ENCODE peak calls at places on chromosomes 3 and 15, in five cellular contexts. One of them, this sample, is unnamed.

GRCh38 chr3:36155515-36155914 is 224.8 kb upstream of the STAC start:
- DNase-seq in lower lobe of right lung: no peak
- DNase-seq in body of pancreas: no peak
- DNase-seq in brain microvascular endothelial cell: no peak
- DNase-seq in OCI-LY7: no peak
- DNase-seq in this sample: no peak

GRCh38 chr3:117193390-117193789 is 483.8 kb downstream of the TUSC7 start:
- DNase-seq in body of pancreas: no peak
- DNase-seq in brain microvascular endothelial cell: no peak
- DNase-seq in lower lobe of right lung: no peak
- DNase-seq in OCI-LY7: no peak
- DNase-seq in this sample: no peak

GRCh38 chr15:45891766-45892165 is 256.9 kb downstream of the SQOR start:
- DNase-seq in OCI-LY7: no peak
- DNase-seq in brain microvascular endothelial cell: no peak
- DNase-seq in body of pancreas: peak; percentile 78
- DNase-seq in lower lobe of right lung: no peak
- DNase-seq in this sample: no peak

GRCh38 chr3:76943058-76943457 is 96.8 kb upstream of the ROBO2 start:
- DNase-seq in lower lobe of right lung: no peak
- DNase-seq in OCI-LY7: no peak
- DNase-seq in body of pancreas: peak; percentile 40
- DNase-seq in brain microvascular endothelial cell: peak; percentile 82
- DNase-seq in this sample: no peak

GRCh38 chr3:112654979-112655378 is 14.0 kb upstream of the CCDC80 start:
- DNase-seq in OCI-LY7: no peak
- DNase-seq in body of pancreas: no peak
- DNase-seq in brain microvascular endothelial cell: no peak
- DNase-seq in lower lobe of right lung: no peak
- DNase-seq in this sample: no peak

GRCh38 chr15:58057559-58057958 is 8.0 kb downstream of the ALDH1A2 start:
- DNase-seq in OCI-LY7: no peak
- DNase-seq in lower lobe of right lung: no peak
- DNase-seq in body of pancreas: no peak
- DNase-seq in brain microvascular endothelial cell: no peak
- DNase-seq in this sample: no peak

GRCh38 chr3:160003520-160004128 is 15.0 kb downstream of the IL12A start:
- DNase-seq in OCI-LY7: peak; percentile 23
- DNase-seq in lower lobe of right lung: peak; percentile 70
- DNase-seq in brain microvascular endothelial cell: peak; percentile 43
- DNase-seq in body of pancreas: peak; percentile 59
- DNase-seq in this sample: no peak

GRCh38 chr3:187673012-187673411 is 2.8 kb upstream of the SST start:
- DNase-seq in lower lobe of right lung: no peak
- DNase-seq in OCI-LY7: no peak
- DNase-seq in body of pancreas: no peak
- DNase-seq in brain microvascular endothelial cell: no peak
- DNase-seq in this sample: no peak

GRCh38 chr3:195870442-195870841 is 37.9 kb downstream of the TNK2 start:
- DNase-seq in lower lobe of right lung: no peak
- DNase-seq in body of pancreas: no peak
- DNase-seq in OCI-LY7: no peak
- DNase-seq in brain microvascular endothelial cell: no peak
- DNase-seq in this sample: peak; percentile 67

GRCh38 chr3:50390523-50391177 is 31.3 kb upstream of the TMEM115 start:
- DNase-seq in OCI-LY7: no peak
- DNase-seq in lower lobe of right lung: peak; percentile 68
- DNase-seq in body of pancreas: peak; percentile 87
- DNase-seq in brain microvascular endothelial cell: no peak
- DNase-seq in this sample: no peak

GRCh38 chr3:5806192-5806591 is 618.7 kb downstream of the EDEM1 start:
- DNase-seq in body of pancreas: peak; percentile 42
- DNase-seq in lower lobe of right lung: no peak
- DNase-seq in brain microvascular endothelial cell: no peak
- DNase-seq in OCI-LY7: peak; percentile 8
- DNase-seq in this sample: no peak

GRCh38 chr3:134877788-134878187 is 82.7 kb downstream of the EPHB1 start:
- DNase-seq in OCI-LY7: no peak
- DNase-seq in brain microvascular endothelial cell: no peak
- DNase-seq in body of pancreas: no peak
- DNase-seq in lower lobe of right lung: no peak
- DNase-seq in this sample: no peak

DNA sequence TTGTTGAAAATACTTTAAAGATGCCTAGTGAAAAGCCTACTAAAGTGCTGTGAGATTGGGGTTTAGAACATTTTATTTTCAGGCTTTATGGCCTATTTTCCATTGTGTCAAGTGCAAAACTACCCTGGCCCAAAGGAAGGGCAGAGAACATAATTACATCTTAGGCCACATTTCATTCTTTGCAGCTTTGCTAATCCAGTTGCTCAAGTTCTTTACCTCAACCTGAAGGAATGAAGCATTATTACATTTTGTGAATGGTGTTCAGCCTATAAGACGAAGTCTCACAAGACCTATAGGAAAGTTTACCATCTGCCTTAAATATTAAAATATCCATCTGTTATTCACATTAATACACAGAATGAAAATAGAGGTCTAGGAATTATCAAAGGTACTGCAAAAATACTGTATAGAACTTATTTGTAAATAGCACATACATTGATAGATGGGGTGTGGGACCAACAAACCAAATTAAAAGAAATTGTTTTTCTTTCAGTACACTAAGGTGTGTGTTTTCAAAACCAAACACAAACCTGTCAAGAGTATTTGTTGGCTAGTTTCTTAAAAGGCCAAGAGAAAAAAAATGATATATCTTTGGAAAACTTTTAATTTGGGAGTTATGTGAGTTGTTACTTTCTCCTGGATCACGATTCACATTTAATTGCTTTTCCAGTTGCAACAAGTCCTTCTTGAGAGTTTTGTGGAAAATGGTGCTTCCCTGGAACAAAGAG is 12.0 kb upstream of the SETD5 start:
- DNase-seq in lower lobe of right lung: no peak
- DNase-seq in OCI-LY7: no peak
- DNase-seq in body of pancreas: no peak
- DNase-seq in brain microvascular endothelial cell: no peak
- DNase-seq in this sample: no peak
- H3K36me3 ChIP-seq in lower lobe of right lung: peaks cover 90% of the 10 kb centered on the region
- H3K36me3 ChIP-seq in OCI-LY7: peaks cover 91% of the 10 kb centered on the region
- H3K36me3 ChIP-seq in body of pancreas: no peaks in the 10 kb centered on the region
- H3K36me3 ChIP-seq in brain microvascular endothelial cell: peaks cover 63% of the 10 kb centered on the region
- H3K36me3 ChIP-seq in this sample: peaks cover 94% of the 10 kb centered on the region

GRCh38 chr3:128488995-128489859 is 3.8 kb downstream of the GATA2 start:
- DNase-seq in OCI-LY7: no peak
- DNase-seq in body of pancreas: peak; percentile 84
- DNase-seq in brain microvascular endothelial cell: no peak
- DNase-seq in lower lobe of right lung: no peak
- DNase-seq in this sample: no peak
- H3K4me3 ChIP-seq in OCI-LY7: no peak overlapping the region
- H3K4me3 ChIP-seq in body of pancreas: peak overlapping the region; percentile 17
- H3K4me3 ChIP-seq in brain microvascular endothelial cell: peak overlapping the region; percentile 20
- H3K4me3 ChIP-seq in lower lobe of right lung: peak overlapping the region; percentile 65
- H3K4me3 ChIP-seq in this sample: peak overlapping the region; percentile 74

GRCh38 chr3:171195686-171196085 is 169.2 kb upstream of the SLC2A2 start:
- DNase-seq in brain microvascular endothelial cell: no peak
- DNase-seq in lower lobe of right lung: no peak
- DNase-seq in OCI-LY7: no peak
- DNase-seq in body of pancreas: no peak
- DNase-seq in this sample: no peak
- TF ChIP-seq CTCF in brain microvascular endothelial cell: no peak
- TF ChIP-seq CTCF in lower lobe of right lung: no peak
- TF ChIP-seq CTCF in OCI-LY7: peak; percentile 43
- TF ChIP-seq CTCF in body of pancreas: no peak
- TF ChIP-seq CTCF in this sample: peak; percentile 28

GRCh38 chr3:99575683-99576082 is 62.7 kb upstream of the COL8A1 start:
- DNase-seq in brain microvascular endothelial cell: no peak
- DNase-seq in OCI-LY7: no peak
- DNase-seq in lower lobe of right lung: no peak
- DNase-seq in body of pancreas: no peak
- DNase-seq in this sample: no peak
- H3K36me3 ChIP-seq in brain microvascular endothelial cell: no peaks in the 10 kb centered on the region
- H3K36me3 ChIP-seq in OCI-LY7: no peaks in the 10 kb centered on the region
- H3K36me3 ChIP-seq in lower lobe of right lung: no peaks in the 10 kb centered on the region
- H3K36me3 ChIP-seq in body of pancreas: no peaks in the 10 kb centered on the region
- H3K36me3 ChIP-seq in this sample: no peaks in the 10 kb centered on the region

DNA sequence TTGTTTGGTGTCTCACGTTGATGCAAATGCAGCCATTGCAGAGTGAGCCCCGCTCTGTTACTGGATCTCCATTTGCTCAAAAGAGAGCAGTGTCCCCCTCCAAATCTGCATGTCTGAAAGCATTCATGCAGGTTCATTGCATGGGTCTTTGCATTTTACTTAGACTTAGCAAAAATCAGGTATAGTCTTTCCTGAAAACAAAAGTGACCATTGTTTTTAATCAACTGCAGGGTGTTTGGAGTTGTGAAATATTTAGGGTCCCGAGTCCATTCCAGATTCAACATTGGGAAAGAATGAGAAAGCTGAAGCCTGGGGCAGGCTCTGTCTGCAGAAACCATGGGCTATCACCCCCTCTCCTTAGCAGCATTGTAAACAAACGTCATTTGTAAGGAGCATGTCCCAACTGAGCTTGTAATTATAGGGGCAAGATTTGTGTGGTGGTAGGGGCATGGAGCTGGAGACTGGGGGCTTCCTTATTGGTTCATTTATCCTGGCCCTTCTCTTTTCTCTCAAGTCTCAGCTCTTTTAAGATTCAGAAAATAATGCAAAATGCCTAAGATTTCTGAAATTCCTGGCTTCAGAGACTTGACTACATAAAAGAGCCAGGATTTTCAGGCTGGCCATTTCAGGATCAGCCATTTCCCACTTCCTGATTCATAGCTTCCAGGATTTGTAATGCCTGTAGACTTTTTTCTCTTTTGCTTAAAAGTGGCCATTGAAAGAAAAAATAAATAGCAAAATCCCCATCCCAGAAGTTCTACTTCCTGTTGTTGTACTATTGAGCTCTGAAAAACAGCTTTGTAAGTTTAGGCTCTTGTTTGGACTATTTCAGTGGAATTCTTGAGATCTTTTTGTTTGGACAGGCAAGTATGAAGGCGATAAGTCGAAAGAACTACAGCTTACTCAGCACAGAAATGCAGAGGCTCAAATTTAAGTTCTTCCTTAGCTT is 23.0 kb downstream of the IGF1R start:
- DNase-seq in body of pancreas: no peak
- DNase-seq in OCI-LY7: no peak
- DNase-seq in lower lobe of right lung: no peak
- DNase-seq in brain microvascular endothelial cell: no peak
- DNase-seq in this sample: no peak
- H3K4me3 ChIP-seq in body of pancreas: no peak overlapping the region
- H3K4me3 ChIP-seq in OCI-LY7: no peak overlapping the region
- H3K4me3 ChIP-seq in lower lobe of right lung: no peak overlapping the region
- H3K4me3 ChIP-seq in brain microvascular endothelial cell: no peak overlapping the region
- H3K4me3 ChIP-seq in this sample: no peak overlapping the region

DNA sequence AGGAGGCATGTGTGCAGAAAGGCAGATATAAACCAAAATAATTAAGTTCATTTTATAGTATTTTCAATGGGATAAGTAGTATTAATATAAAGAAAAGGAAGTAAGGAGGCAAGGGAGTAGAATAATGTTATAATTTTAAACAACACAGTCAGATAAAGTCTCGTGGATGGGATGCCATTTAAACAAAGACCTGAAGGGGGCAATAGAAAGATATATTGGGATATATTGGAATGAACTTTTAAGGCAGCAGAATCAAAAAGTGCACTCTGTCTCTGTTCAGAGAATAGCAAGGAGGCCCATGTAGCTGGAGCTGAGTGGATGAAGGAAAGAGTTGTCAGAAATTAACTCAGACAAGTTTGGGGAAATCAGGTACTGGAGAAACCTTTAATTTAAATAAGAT is 158.7 kb downstream of the CGGBP1 start:
- DNase-seq in body of pancreas: no peak
- DNase-seq in brain microvascular endothelial cell: no peak
- DNase-seq in lower lobe of right lung: no peak
- DNase-seq in OCI-LY7: peak; percentile 12
- DNase-seq in this sample: no peak
- TF ChIP-seq CTCF in body of pancreas: peak; percentile 9
- TF ChIP-seq CTCF in brain microvascular endothelial cell: peak; percentile 14
- TF ChIP-seq CTCF in lower lobe of right lung: peak; percentile 25
- TF ChIP-seq CTCF in OCI-LY7: peak; percentile 68
- TF ChIP-seq CTCF in this sample: peak; percentile 28